ENCODE peak calls at places on chromosomes 11 and 22, in nine cellular contexts. O is IMR-90, T is uterus, B is heart left ventricle, M is stomach, X is sigmoid colon, K is breast epithelium, J is GM12891, Y is testis. E is an unnamed sample.

GRCh38 chr11:109697140-109697843 is 275.3 kb downstream of the C11orf87 start:
- DNase-seq in O (peak; percentile 50), T (no peak), B (no peak), M (no peak), X (no peak), K (no peak), J (peak; percentile 5), Y (peak; percentile 32), E (no peak)

GRCh38 chr11:35919244-35919643 is 24.6 kb upstream of the LDLRAD3 start:
- DNase-seq in O (peak; percentile 12), T (no peak), B (no peak), M (no peak), X (no peak), K (no peak), J (no peak), Y (no peak), E (no peak)

GRCh38 chr11:83923961-83924360 is 637.8 kb upstream of the CCDC90B start:
- DNase-seq in O (no peak), T (no peak), B (no peak), M (no peak), X (no peak), K (no peak), J (no peak), Y (no peak), E (no peak)

GRCh38 chr11:96188625-96189006 is 154.4 kb downstream of the MAML2 start:
- DNase-seq in O (peak; percentile 57), T (no peak), B (no peak), M (no peak), X (no peak), K (no peak), J (no peak), Y (no peak), E (no peak)

GRCh38 chr22:32858121-32858703 is 56.7 kb downstream of the TIMP3 start:
- DNase-seq in O (no peak), T (no peak), B (no peak), M (no peak), X (no peak), K (no peak), J (no peak), Y (no peak), E (no peak)

GRCh38 chr11:42249401-42249800 is 789.9 kb upstream of the LRRC4C start:
- DNase-seq in O (no peak), T (no peak), B (no peak), M (no peak), X (no peak), K (no peak), J (no peak), Y (no peak), E (no peak)

GRCh38 chr11:78372114-78372768 is 45.4 kb downstream of the GAB2 start:
- DNase-seq in O (no peak), T (no peak), B (no peak), M (no peak), X (no peak), K (no peak), J (no peak), Y (no peak), E (no peak)

GRCh38 chr22:47251911-47252310 is 489.5 kb downstream of the TBC1D22A start:
- DNase-seq in O (no peak), T (no peak), B (no peak), M (no peak), X (no peak), K (peak; percentile 41), J (no peak), Y (no peak), E (no peak)

GRCh38 chr11:128527046-128527445 is 60.3 kb downstream of the ETS1 start:
- DNase-seq in O (no peak), T (no peak), B (no peak), M (no peak), X (no peak), K (no peak), J (no peak), Y (no peak), E (no peak)

GRCh38 chr11:128522943-128523518 is 64.3 kb downstream of the ETS1 start:
- DNase-seq in O (no peak), T (no peak), B (no peak), M (no peak), X (no peak), K (no peak), J (no peak), Y (no peak), E (no peak)

GRCh38 chr11:128523616-128524015 is 63.7 kb downstream of the ETS1 start:
- DNase-seq in O (peak; percentile 76), T (no peak), B (no peak), M (no peak), X (no peak), K (no peak), J (no peak), Y (no peak), E (no peak)

GRCh38 chr11:128524172-128524571 is 63.2 kb downstream of the ETS1 start:
- DNase-seq in O (no peak), T (no peak), B (no peak), M (no peak), X (no peak), K (no peak), J (no peak), Y (no peak), E (no peak)

GRCh38 chr11:128525411-128526243 is 61.7 kb downstream of the ETS1 start:
- DNase-seq in O (peak; percentile 74), T (no peak), B (no peak), M (no peak), X (no peak), K (no peak), J (no peak), Y (no peak), E (no peak)
- TF ChIP-seq POLR2A in O (no peak), T (no peak), B (no peak), M (no peak), X (no peak), K (no peak), J (no peak), Y (no peak), E (no peak)

GRCh38 chr22:35352214-35353111 is 28.4 kb upstream of the HMOX1 start:
- DNase-seq in O (no peak), T (peak; percentile 59), B (peak; percentile 77), M (peak; percentile 57), X (peak; percentile 88), K (no peak), J (no peak), Y (peak; percentile 52), E (no peak)

GRCh38 chr22:35349368-35349703 is 31.6 kb upstream of the HMOX1 start:
- DNase-seq in O (no peak), T (no peak), B (no peak), M (no peak), X (no peak), K (no peak), J (no peak), Y (no peak), E (no peak)

GRCh38 chr22:35349704-35350538 is 31.0 kb upstream of the HMOX1 start:
- DNase-seq in O (peak; percentile 37), T (peak; percentile 51), B (no peak), M (no peak), X (no peak), K (no peak), J (no peak), Y (peak; percentile 34), E (no peak)

GRCh38 chr22:35348703-35349102 is 32.2 kb upstream of the HMOX1 start:
- DNase-seq in O (no peak), T (no peak), B (no peak), M (no peak), X (no peak), K (no peak), J (no peak), Y (no peak), E (no peak)

GRCh38 chr22:35350539-35351503 is 30.1 kb upstream of the HMOX1 start:
- DNase-seq in O (peak; percentile 89), T (peak; percentile 93), B (peak; percentile 93), M (peak; percentile 92), X (peak; percentile 98), K (peak; percentile 91), J (peak; percentile 95), Y (peak; percentile 92), E (peak; percentile 87)
- TF ChIP-seq POLR2A in O (peak; percentile 60), T (no peak), B (no peak), M (no peak), X (no peak), K (no peak), J (no peak), Y (no peak), E (peak; percentile 62)

GRCh38 chr11:133078591-133079179 is 453.6 kb downstream of the OPCML start:
- DNase-seq in O (peak; percentile 20), T (no peak), B (peak; percentile 27), M (peak; percentile 60), X (no peak), K (no peak), J (peak; percentile 43), Y (peak; percentile 79), E (peak; percentile 12)

GRCh38 chr11:133082851-133083488 is 449.3 kb downstream of the OPCML start:
- DNase-seq in O (peak; percentile 17), T (no peak), B (peak; percentile 57), M (peak; percentile 77), X (no peak), K (no peak), J (peak; percentile 87), Y (peak; percentile 72), E (peak; percentile 12)

GRCh38 chr11:133082453-133082781 is 449.9 kb downstream of the OPCML start:
- DNase-seq in O (no peak), T (peak; percentile 28), B (no peak), M (no peak), X (peak; percentile 77), K (no peak), J (no peak), Y (peak; percentile 66), E (no peak)

GRCh38 chr11:133081730-133082452 is 450.4 kb downstream of the OPCML start:
- DNase-seq in O (no peak), T (no peak), B (no peak), M (no peak), X (no peak), K (no peak), J (no peak), Y (no peak), E (no peak)

GRCh38 chr11:133081020-133081419 is 451.3 kb downstream of the OPCML start:
- DNase-seq in O (no peak), T (no peak), B (no peak), M (no peak), X (no peak), K (no peak), J (no peak), Y (no peak), E (no peak)
- TF ChIP-seq POLR2A in O (no peak), T (no peak), B (no peak), M (no peak), X (no peak), K (no peak), J (no peak), Y (no peak), E (no peak)

GRCh38 chr22:35838849-35839646 is 121.4 kb downstream of the APOL5 start:
- DNase-seq in O (peak; percentile 82), T (peak; percentile 78), B (no peak), M (no peak), X (peak; percentile 84), K (no peak), J (no peak), Y (peak; percentile 59), E (no peak)

GRCh38 chr22:35841907-35842518 is 124.3 kb downstream of the APOL5 start:
- DNase-seq in O (no peak), T (no peak), B (no peak), M (no peak), X (no peak), K (no peak), J (no peak), Y (no peak), E (no peak)

GRCh38 chr22:35837328-35837727 is 119.7 kb downstream of the APOL5 start:
- DNase-seq in O (no peak), T (no peak), B (no peak), M (no peak), X (no peak), K (no peak), J (no peak), Y (no peak), E (no peak)

GRCh38 chr22:35842519-35842913 is 124.8 kb downstream of the APOL5 start:
- DNase-seq in O (no peak), T (no peak), B (no peak), M (no peak), X (no peak), K (no peak), J (no peak), Y (no peak), E (no peak)

DNA sequence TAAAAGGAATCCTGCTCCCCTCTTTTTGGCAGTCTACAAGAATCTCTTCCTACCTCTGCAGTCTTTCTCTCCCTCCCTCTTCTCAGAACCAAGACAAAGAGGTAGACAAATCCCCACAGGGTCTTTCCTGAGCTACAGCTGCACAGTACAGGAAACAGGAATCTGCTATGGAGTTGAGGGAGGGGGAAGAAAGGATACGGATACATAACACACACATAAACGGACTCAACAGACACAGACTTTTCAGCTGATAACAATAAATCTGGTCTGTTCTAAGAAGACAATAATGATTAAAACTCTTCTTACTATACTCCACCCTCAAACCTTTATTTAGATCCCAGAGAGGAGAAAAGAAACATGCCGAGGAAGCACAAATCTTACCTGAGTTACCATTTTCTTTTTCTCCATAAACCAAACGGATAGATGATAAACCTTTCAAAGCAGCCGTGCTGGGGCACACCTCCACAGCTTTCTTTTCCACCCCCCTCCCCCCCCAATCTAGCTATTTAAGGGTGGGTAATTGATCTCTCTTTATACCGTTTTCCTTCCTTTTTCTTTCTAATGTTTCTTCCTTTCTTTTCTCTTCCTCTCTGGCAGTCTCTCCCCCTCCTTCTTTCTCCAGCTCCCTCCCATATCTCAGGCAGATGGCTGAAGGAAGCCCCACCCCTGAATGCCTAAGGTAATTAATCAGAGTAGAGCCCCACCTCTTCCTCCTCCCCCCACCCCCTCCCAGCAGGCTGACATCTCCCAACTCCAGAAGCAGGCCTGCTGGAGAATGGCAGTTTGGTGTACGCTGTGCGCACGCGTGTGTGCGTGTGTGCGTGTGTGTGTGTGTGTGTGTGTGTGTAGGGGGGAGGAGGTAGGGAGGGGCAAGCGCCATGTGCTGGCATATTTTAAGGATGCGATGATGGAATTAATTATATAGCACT is 122.4 kb downstream of the APOL5 start:
- DNase-seq in O (peak; percentile 98), T (peak; percentile 94), B (peak; percentile 83), M (peak; percentile 72), X (peak; percentile 94), K (peak; percentile 68), J (no peak), Y (peak; percentile 89), E (peak; percentile 38)
- TF ChIP-seq POLR2A in O (peak; percentile 48), T (peak; percentile 31), B (no peak), M (no peak), X (peak; percentile 40), K (no peak), J (no peak), Y (no peak), E (no peak)